ENCODE peak calls at places on chromosome 16, in nine cellular contexts. C, J, F, M, K, X, T, Z and Q are unnamed samples.

GRCh38 chr16:28876973-28877641 is 1.2 kb upstream of the ATP2A1 start:
- DNase-seq in F (no peak), M (peak), J (no peak), X (no peak), Z (peak), K (no peak), C (no peak), T (no peak), Q (no peak)

GRCh38 chr16:67415872-67416793 is at the start of gene ZDHHC1:
- DNase-seq in Z (peak), J (peak), X (peak), M (peak), T (peak), F (peak), C (no peak), K (peak), Q (no peak)

GRCh38 chr16:74455619-74456289 is 34.5 kb upstream of the CLEC18B start:
- DNase-seq in T (no peak), Z (no peak), K (no peak), X (no peak), M (no peak), F (no peak), C (no peak), J (peak), Q (no peak)

GRCh38 chr16:30934827-30935557 is 11.6 kb downstream of the FBXL19 start:
- DNase-seq in Z (peak), T (peak), X (no peak), J (peak), K (peak), C (no peak), F (no peak), M (no peak), Q (peak)

GRCh38 chr16:85767569-85767968 is 16.7 kb upstream of the C16orf74 start:
- DNase-seq in Z (no peak), C (peak), F (no peak), M (no peak), T (no peak), J (peak), X (no peak), K (no peak), Q (no peak)

GRCh38 chr16:29994613-29995329 is 646 bp downstream of the HIRIP3 start:
- DNase-seq in M (peak), F (no peak), X (peak), C (no peak), T (peak), K (no peak), J (peak), Z (peak), Q (peak)

GRCh38 chr16:60041671-60042070 is 1307.6 kb upstream of the GOT2 start:
- DNase-seq in J (no peak), K (no peak), T (no peak), X (no peak), C (no peak), M (no peak), F (no peak), Z (no peak), Q (no peak)

GRCh38 chr16:1180772-1181714 is 28.1 kb downstream of the CACNA1H start:
- DNase-seq in M (no peak), T (no peak), X (no peak), C (no peak), F (no peak), Z (no peak), J (no peak), K (no peak), Q (no peak)

GRCh38 chr16:57187508-57187854 is 1.4 kb downstream of the RSPRY1 start:
- DNase-seq in C (no peak), F (no peak), M (no peak), Z (no peak), K (peak), J (no peak), X (no peak), T (no peak), Q (no peak)

GRCh38 chr16:67269766-67270165 is 9.6 kb upstream of the PLEKHG4 start:
- DNase-seq in J (peak), X (peak), Z (no peak), T (no peak), C (no peak), K (peak), M (no peak), F (no peak), Q (no peak)

GRCh38 chr16:87297918-87298631 is 19.1 kb downstream of the C16orf95 start:
- DNase-seq in M (peak), J (peak), X (no peak), Z (peak), F (no peak), K (peak), T (no peak), C (no peak), Q (no peak)

GRCh38 chr16:68233085-68233834 is 2.7 kb downstream of the ESRP2 start:
- DNase-seq in X (peak), Z (no peak), M (no peak), C (no peak), J (no peak), T (no peak), K (no peak), F (no peak), Q (no peak)

GRCh38 chr16:87174061-87174460 is 143.1 kb downstream of the C16orf95 start:
- DNase-seq in X (no peak), C (no peak), T (no peak), K (peak), F (no peak), J (no peak), Z (no peak), M (no peak), Q (no peak)

GRCh38 chr16:24075929-24076716 is 180.0 kb upstream of the CACNG3 start:
- DNase-seq in X (no peak), M (no peak), C (peak), J (no peak), T (no peak), F (no peak), K (peak), Z (peak), Q (no peak)

GRCh38 chr16:19400709-19401108 is 17.0 kb upstream of the TMC5 start:
- DNase-seq in K (peak), X (no peak), T (no peak), F (no peak), M (no peak), C (no peak), Z (no peak), J (no peak), Q (peak)

GRCh38 chr16:4700380-4700996 is 7.1 kb downstream of the NUDT16L1 start:
- DNase-seq in F (no peak), J (no peak), M (no peak), C (no peak), X (no peak), Z (no peak), K (no peak), T (no peak), Q (no peak)

GRCh38 chr16:84282533-84282932 is 12.1 kb upstream of the WFDC1 start:
- DNase-seq in X (no peak), K (no peak), Z (no peak), M (no peak), C (no peak), T (no peak), J (no peak), F (no peak), Q (no peak)

GRCh38 chr16:30394603-30395154 is 541 bp upstream of the ZNF48 start:
- DNase-seq in K (peak), C (no peak), X (no peak), M (no peak), Z (no peak), F (no peak), T (no peak), J (peak), Q (no peak)

GRCh38 chr16:53055603-53056527 is 1.1 kb downstream of the CHD9 start:
- DNase-seq in F (no peak), X (peak), Z (peak), C (no peak), T (peak), K (peak), J (peak), M (no peak), Q (peak)

GRCh38 chr16:49281843-49282642 is 405 bp upstream of the CBLN1 start:
- DNase-seq in C (no peak), J (peak), T (peak), K (peak), F (peak), Z (peak), M (peak), X (peak), Q (no peak)

GRCh38 chr16:22638393-22639206 is 127.9 kb downstream of the NPIPB5 start:
- DNase-seq in M (no peak), Z (no peak), C (no peak), K (no peak), J (no peak), T (no peak), X (no peak), F (no peak), Q (peak)

GRCh38 chr16:63749256-63749655 is 1372.6 kb downstream of the CDH11 start:
- DNase-seq in M (no peak), J (no peak), T (no peak), F (no peak), X (no peak), C (no peak), K (no peak), Z (no peak), Q (no peak)

GRCh38 chr16:9869776-9870175 is 312.5 kb downstream of the GRIN2A start:
- DNase-seq in J (no peak), M (no peak), Z (no peak), T (no peak), K (no peak), C (no peak), F (no peak), X (no peak), Q (no peak)

GRCh38 chr16:68936729-68937631 is 93.6 kb downstream of the TANGO6 start:
- DNase-seq in X (no peak), Z (no peak), T (no peak), J (peak), K (no peak), C (no peak), F (no peak), M (no peak), Q (no peak)

GRCh38 chr16:56107944-56108583 is 83.2 kb upstream of the GNAO1 start:
- DNase-seq in C (no peak), Z (no peak), F (no peak), X (no peak), K (no peak), T (no peak), J (no peak), M (no peak), Q (no peak)

DNA sequence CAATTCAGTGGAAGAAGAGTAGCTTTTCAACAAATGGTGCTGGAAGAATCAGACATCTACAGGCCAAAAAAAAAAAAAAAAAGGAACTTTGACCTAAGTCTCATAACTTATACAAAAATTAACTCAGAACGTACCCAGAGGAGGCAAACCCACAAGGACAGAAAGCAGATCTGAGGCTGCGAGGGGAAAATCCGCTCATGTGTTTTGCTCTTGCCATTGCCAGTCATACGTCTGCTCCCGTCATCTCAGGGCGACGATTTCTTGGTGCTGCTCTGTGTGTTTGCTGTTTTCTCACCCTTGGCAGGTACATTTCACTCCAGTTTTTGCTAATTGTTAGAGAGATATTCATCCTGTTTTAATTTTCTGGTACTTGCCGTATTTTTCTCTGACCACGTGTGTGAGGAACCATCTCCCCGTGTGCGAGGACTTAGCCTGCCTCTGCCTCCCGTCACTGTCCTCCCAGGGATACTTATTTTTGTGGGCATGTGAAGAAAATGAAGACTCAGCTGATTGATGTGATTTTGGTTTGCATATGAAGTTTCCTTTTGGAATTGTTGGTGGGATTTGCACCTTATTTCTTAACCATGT is 33.4 kb upstream of the ACSF3 start:
- DNase-seq in K (no peak), C (no peak), X (no peak), M (no peak), T (no peak), Z (no peak), F (no peak), J (no peak), Q (no peak)
- TF ChIP-seq POLR2AphosphoS5 in K (no peak), C (no peak), X (no peak), M (no peak), T (no peak), Z (no peak), F (no peak), J (no peak), Q (no peak)

GRCh38 chr16:50680907-50681885 is at the start of gene SNX20:
- DNase-seq in C (no peak), Z (no peak), T (peak), M (peak), F (no peak), K (no peak), X (no peak), J (no peak), Q (peak)
- TF ChIP-seq POLR2AphosphoS5 in C (no peak), Z (no peak), T (no peak), M (peak), F (no peak), K (no peak), X (no peak), J (no peak), Q (no peak)

GRCh38 chr16:88803264-88803987 is at the start of gene CDT1:
- DNase-seq in X (peak), T (peak), J (peak), F (peak), M (peak), Z (peak), K (peak), C (peak), Q (peak)

GRCh38 chr16:88805887-88806393 is 2.4 kb downstream of the CDT1 start:
- DNase-seq in M (no peak), K (no peak), Z (no peak), X (no peak), J (no peak), T (no peak), F (no peak), C (no peak), Q (no peak)

GRCh38 chr16:88805340-88805715 is 1.7 kb downstream of the CDT1 start:
- DNase-seq in K (no peak), J (no peak), X (no peak), T (no peak), M (peak), C (no peak), F (no peak), Z (no peak), Q (no peak)

GRCh38 chr16:88804173-88804551 is 573 bp downstream of the CDT1 start:
- DNase-seq in J (no peak), K (no peak), M (peak), C (no peak), Z (no peak), X (no peak), F (no peak), T (no peak), Q (no peak)

DNA sequence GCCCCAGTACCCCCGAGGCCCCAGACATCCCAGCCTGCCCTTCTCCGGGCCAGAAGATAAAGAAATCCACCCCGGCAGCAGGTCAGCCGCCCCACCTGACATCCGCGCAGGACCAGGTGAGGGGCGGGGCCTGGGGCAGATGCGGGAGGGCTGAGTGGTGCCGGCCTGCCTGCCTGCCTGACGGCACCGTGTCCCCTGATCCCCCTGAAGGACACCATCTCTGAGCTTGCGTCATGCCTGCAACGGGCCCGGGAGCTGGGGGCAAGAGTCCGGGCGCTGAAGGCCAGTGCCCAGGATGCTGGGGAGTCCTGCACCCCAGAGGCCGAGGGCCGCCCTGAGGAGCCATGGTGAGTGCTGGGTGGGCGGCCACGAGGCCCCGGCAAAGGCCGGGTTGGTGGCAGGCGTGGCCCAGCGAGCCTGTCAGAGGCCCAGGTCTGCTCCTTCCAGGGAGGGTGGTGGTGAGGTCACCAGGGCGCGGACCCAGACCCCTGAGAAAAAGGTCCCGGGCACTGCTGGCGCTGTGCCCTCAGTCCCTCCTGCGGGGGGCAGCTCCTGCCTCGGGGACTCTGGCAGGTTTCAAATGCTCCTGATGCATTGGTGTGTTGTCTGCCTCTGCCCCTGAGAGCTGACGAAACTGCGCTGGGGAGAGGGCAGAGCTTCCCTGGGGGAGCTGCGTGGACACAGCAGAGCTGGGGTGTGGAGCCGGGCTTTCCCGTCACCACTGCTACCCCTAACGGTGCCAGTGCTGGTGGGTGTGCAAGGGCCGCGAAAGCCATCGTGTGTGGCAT is 1.2 kb downstream of the CDT1 start:
- DNase-seq in K (peak), X (no peak), Z (peak), T (no peak), J (no peak), M (peak), F (no peak), C (no peak), Q (no peak)
- TF ChIP-seq POLR2AphosphoS5 in K (no peak), X (no peak), Z (no peak), T (no peak), J (no peak), M (no peak), F (no peak), C (no peak), Q (no peak)

DNA sequence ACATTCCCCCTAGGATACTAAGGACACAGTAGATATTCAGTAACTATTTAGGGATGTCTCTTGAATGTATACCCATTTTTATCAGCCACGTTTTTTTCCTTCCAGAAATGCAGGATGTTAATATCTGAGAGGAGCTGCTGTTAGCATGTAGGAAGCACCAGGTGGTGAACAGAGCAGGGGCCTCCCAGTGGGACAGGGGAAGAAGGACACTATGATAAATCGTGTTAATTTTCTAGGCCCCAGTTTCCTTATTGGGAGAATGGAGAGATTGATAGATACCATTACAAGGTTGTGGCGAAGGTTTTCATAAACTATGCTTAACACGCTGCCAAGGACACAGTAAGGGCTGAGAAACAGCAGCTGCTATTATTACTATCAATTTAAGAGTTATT is 45.4 kb downstream of the PRSS54 start:
- DNase-seq in T (no peak), X (no peak), K (no peak), C (no peak), M (no peak), J (no peak), Z (no peak), F (no peak), Q (no peak)
- TF ChIP-seq POLR2AphosphoS5 in T (no peak), X (no peak), K (no peak), C (no peak), M (no peak), J (no peak), Z (no peak), F (no peak), Q (no peak)

GRCh38 chr16:2767891-2768290 is 9.2 kb downstream of the ELOB start:
- DNase-seq in J (no peak), X (no peak), F (no peak), M (peak), K (no peak), T (no peak), C (no peak), Z (no peak), Q (no peak)
- TF ChIP-seq POLR2AphosphoS5 in J (no peak), X (no peak), F (no peak), M (no peak), K (no peak), T (no peak), C (no peak), Z (no peak), Q (no peak)